ENCODE peak calls at places on chromosomes 13 and 19, in six cellular contexts. O is stimulated activated CD8-positive, alpha-beta memory T cell treated with anti-CD3 and anti-CD28 coated beads, Interleukin-12 subunit alpha, Interleukin-12 subunit beta, amount 100 ng/mL, for 1 hour; K is activated CD4-positive, alpha-beta T cell treated with anti-CD3 and anti-CD28 coated beads for 48 hours; C is lower leg skin; S is central memory CD4-positive, alpha-beta T cell; M is activated naive CD4-positive, alpha-beta T cell treated with anti-CD3 and anti-CD28 coated beads, Interleukin-2, amount 50 U/mL, for 72 hours. P is an unnamed sample.

GRCh38 chr19:53034948-53035675 is 9.4 kb upstream of the ERVV-2 start:
- DNase-seq in O (no peak), K (no peak), C (no peak), S (no peak), M (no peak), P (no peak)

GRCh38 chr19:3765121-3765520 is 2.6 kb downstream of the MRPL54 start:
- DNase-seq in O (no peak), K (no peak), C (no peak), S (no peak), M (no peak), P (no peak)

GRCh38 chr13:100710176-100710575 is 35.6 kb upstream of the TMTC4 start:
- DNase-seq in O (no peak), K (no peak), C (no peak), S (no peak), M (no peak), P (no peak)

GRCh38 chr19:33094504-33095067 is 13.6 kb downstream of the GPATCH1 start:
- DNase-seq in O (no peak), K (no peak), C (no peak), S (no peak), M (no peak), P (no peak)

GRCh38 chr13:105196052-105196451 is 1339.4 kb downstream of the EFNB2 start:
- DNase-seq in O (no peak), K (no peak), C (no peak), S (no peak), M (no peak), P (peak)

GRCh38 chr19:42282810-42283247 is 13.8 kb downstream of the CIC start:
- DNase-seq in O (no peak), K (no peak), C (no peak), S (no peak), M (no peak), P (no peak)

GRCh38 chr13:30615851-30616311 is 1.8 kb upstream of the USPL1 start:
- DNase-seq in O (no peak), K (no peak), C (no peak), S (peak), M (no peak), P (no peak)

GRCh38 chr19:13207237-13208130 is 57.3 kb downstream of the IER2 start:
- DNase-seq in O (no peak), K (peak), C (no peak), S (no peak), M (no peak), P (no peak)

GRCh38 chr13:33260168-33261098 is 25.1 kb downstream of the STARD13 start:
- DNase-seq in O (no peak), K (no peak), C (no peak), S (no peak), M (no peak), P (no peak)

GRCh38 chr13:70390064-70390463 is 281.8 kb upstream of the KLHL1 start:
- DNase-seq in O (no peak), K (no peak), C (no peak), S (no peak), M (no peak), P (no peak)

GRCh38 chr13:97855570-97855970 is 97.9 kb upstream of the IPO5 start:
- DNase-seq in O (no peak), K (peak), C (peak), S (no peak), M (no peak), P (peak)

GRCh38 chr19:35109395-35110112 is 6.1 kb upstream of the FXYD3 start:
- DNase-seq in O (no peak), K (no peak), C (no peak), S (no peak), M (no peak), P (no peak)

GRCh38 chr13:49584771-49585182 is 581 bp downstream of the RCBTB1 start:
- DNase-seq in O (no peak), K (no peak), C (no peak), S (peak), M (no peak), P (no peak)

GRCh38 chr13:33870046-33870668 is 52.2 kb downstream of the RFC3 start:
- DNase-seq in O (no peak), K (no peak), C (no peak), S (no peak), M (no peak), P (no peak)

GRCh38 chr19:50327461-50328256 is 1.5 kb downstream of the KCNC3 start:
- DNase-seq in O (no peak), K (no peak), C (no peak), S (no peak), M (no peak), P (no peak)

GRCh38 chr13:60260440-60260839 is 96.7 kb upstream of the DIAPH3 start:
- DNase-seq in O (no peak), K (no peak), C (no peak), S (no peak), M (no peak), P (no peak)

GRCh38 chr13:65638572-65639168 is 1591.5 kb downstream of the PCDH9 start:
- DNase-seq in O (no peak), K (no peak), C (no peak), S (no peak), M (no peak), P (peak)

GRCh38 chr19:52351512-52351911 is 15.5 kb downstream of the ZNF610 start:
- DNase-seq in O (no peak), K (peak), C (no peak), S (no peak), M (no peak), P (no peak)

GRCh38 chr13:114264886-114265611 is 16.4 kb upstream of the UPF3A start:
- DNase-seq in O (no peak), K (no peak), C (no peak), S (no peak), M (no peak), P (peak)

GRCh38 chr19:17687141-17687856 is 855 bp downstream of the UNC13A start:
- DNase-seq in O (no peak), K (no peak), C (no peak), S (no peak), M (no peak), P (no peak)

GRCh38 chr19:33490041-33490451 is 31.5 kb downstream of the PEPD start:
- DNase-seq in O (no peak), K (no peak), C (no peak), S (no peak), M (no peak), P (no peak)

GRCh38 chr19:42488783-42489521 is 39.3 kb downstream of the CEACAM1 start:
- DNase-seq in O (no peak), K (no peak), C (no peak), S (no peak), M (no peak), P (no peak)

P was measured in HTR-8/SVneo.